ENCODE peak calls at places on chromosomes 2 and 18, in nine cellular contexts. One of them, this sample, is unnamed.

GRCh38 chr2:30332791-30333453 is 101.6 kb downstream of the LBH start:
- DNase-seq in endothelial cell: peak; percentile 13
- DNase-seq in Caco-2: no peak
- DNase-seq in NB4: no peak
- DNase-seq in HL-60: no peak
- DNase-seq in GM12865: peak; percentile 40
- DNase-seq in pancreas: no peak
- DNase-seq in heart left ventricle: no peak
- DNase-seq in esophagus squamous epithelium: no peak
- DNase-seq in this sample: peak; percentile 67

GRCh38 chr2:54456526-54457325 is 599 bp downstream of the SPTBN1 start:
- DNase-seq in heart left ventricle: peak; percentile 72
- DNase-seq in endothelial cell: no peak
- DNase-seq in NB4: peak; percentile 60
- DNase-seq in pancreas: no peak
- DNase-seq in HL-60: no peak
- DNase-seq in GM12865: no peak
- DNase-seq in Caco-2: peak; percentile 54
- DNase-seq in esophagus squamous epithelium: no peak
- DNase-seq in this sample: peak; percentile 61

GRCh38 chr2:136375017-136375901 is 257.3 kb upstream of the CXCR4 start:
- DNase-seq in esophagus squamous epithelium: no peak
- DNase-seq in heart left ventricle: no peak
- DNase-seq in Caco-2: no peak
- DNase-seq in GM12865: peak; percentile 64
- DNase-seq in endothelial cell: no peak
- DNase-seq in HL-60: no peak
- DNase-seq in NB4: no peak
- DNase-seq in pancreas: no peak
- DNase-seq in this sample: no peak

GRCh38 chr2:158460632-158461297 is 4.0 kb downstream of the PKP4 start:
- DNase-seq in endothelial cell: no peak
- DNase-seq in HL-60: no peak
- DNase-seq in Caco-2: no peak
- DNase-seq in GM12865: peak; percentile 20
- DNase-seq in NB4: peak; percentile 12
- DNase-seq in esophagus squamous epithelium: no peak
- DNase-seq in pancreas: no peak
- DNase-seq in heart left ventricle: no peak
- DNase-seq in this sample: no peak

GRCh38 chr2:39494784-39495251 is 57.7 kb upstream of the MAP4K3 start:
- DNase-seq in NB4: no peak
- DNase-seq in HL-60: no peak
- DNase-seq in esophagus squamous epithelium: no peak
- DNase-seq in heart left ventricle: no peak
- DNase-seq in pancreas: no peak
- DNase-seq in endothelial cell: no peak
- DNase-seq in Caco-2: no peak
- DNase-seq in GM12865: peak; percentile 77
- DNase-seq in this sample: peak; percentile 38

GRCh38 chr2:64945973-64946736 is 43.0 kb upstream of the SLC1A4 start:
- DNase-seq in pancreas: no peak
- DNase-seq in Caco-2: no peak
- DNase-seq in endothelial cell: peak; percentile 21
- DNase-seq in esophagus squamous epithelium: peak; percentile 10
- DNase-seq in GM12865: peak; percentile 94
- DNase-seq in HL-60: peak; percentile 97
- DNase-seq in NB4: peak; percentile 99
- DNase-seq in heart left ventricle: no peak
- DNase-seq in this sample: peak; percentile 70

GRCh38 chr2:55092439-55092838 is 42.2 kb upstream of the RTN4 start:
- DNase-seq in HL-60: no peak
- DNase-seq in esophagus squamous epithelium: no peak
- DNase-seq in endothelial cell: no peak
- DNase-seq in GM12865: no peak
- DNase-seq in Caco-2: no peak
- DNase-seq in heart left ventricle: no peak
- DNase-seq in NB4: no peak
- DNase-seq in pancreas: no peak
- DNase-seq in this sample: no peak

GRCh38 chr2:9498210-9498609 is 23.9 kb downstream of the IAH1 start:
- DNase-seq in pancreas: no peak
- DNase-seq in heart left ventricle: no peak
- DNase-seq in Caco-2: no peak
- DNase-seq in esophagus squamous epithelium: no peak
- DNase-seq in endothelial cell: no peak
- DNase-seq in HL-60: no peak
- DNase-seq in NB4: no peak
- DNase-seq in GM12865: no peak
- DNase-seq in this sample: no peak

GRCh38 chr2:226478121-226478809 is 321.4 kb downstream of the IRS1 start:
- DNase-seq in heart left ventricle: no peak
- DNase-seq in NB4: no peak
- DNase-seq in GM12865: no peak
- DNase-seq in Caco-2: peak; percentile 79
- DNase-seq in endothelial cell: no peak
- DNase-seq in esophagus squamous epithelium: no peak
- DNase-seq in pancreas: peak; percentile 19
- DNase-seq in HL-60: no peak
- DNase-seq in this sample: no peak

GRCh38 chr2:32504877-32505478 is 122.9 kb upstream of the TTC27 start:
- DNase-seq in endothelial cell: no peak
- DNase-seq in NB4: no peak
- DNase-seq in HL-60: no peak
- DNase-seq in pancreas: no peak
- DNase-seq in GM12865: no peak
- DNase-seq in Caco-2: no peak
- DNase-seq in heart left ventricle: no peak
- DNase-seq in esophagus squamous epithelium: no peak
- DNase-seq in this sample: no peak

GRCh38 chr2:106358081-106358480 is 110.1 kb downstream of the RGPD3 start:
- DNase-seq in NB4: no peak
- DNase-seq in GM12865: peak; percentile 81
- DNase-seq in pancreas: no peak
- DNase-seq in HL-60: no peak
- DNase-seq in esophagus squamous epithelium: no peak
- DNase-seq in endothelial cell: no peak
- DNase-seq in Caco-2: no peak
- DNase-seq in heart left ventricle: no peak
- DNase-seq in this sample: peak; percentile 31

GRCh38 chr2:206213514-206213845 is 53.8 kb downstream of the EEF1B2 start:
- DNase-seq in esophagus squamous epithelium: no peak
- DNase-seq in HL-60: no peak
- DNase-seq in pancreas: no peak
- DNase-seq in endothelial cell: no peak
- DNase-seq in Caco-2: no peak
- DNase-seq in NB4: no peak
- DNase-seq in GM12865: no peak
- DNase-seq in heart left ventricle: no peak
- DNase-seq in this sample: no peak

GRCh38 chr18:80191264-80191663 is 56.0 kb downstream of the PARD6G start:
- DNase-seq in NB4: no peak
- DNase-seq in esophagus squamous epithelium: no peak
- DNase-seq in heart left ventricle: no peak
- DNase-seq in HL-60: no peak
- DNase-seq in Caco-2: no peak
- DNase-seq in endothelial cell: no peak
- DNase-seq in pancreas: no peak
- DNase-seq in GM12865: no peak
- DNase-seq in this sample: no peak

GRCh38 chr18:48949051-48949605 is 1.6 kb downstream of the SMAD7 start:
- DNase-seq in endothelial cell: no peak
- DNase-seq in heart left ventricle: peak; percentile 76
- DNase-seq in NB4: peak; percentile 60
- DNase-seq in GM12865: peak; percentile 60
- DNase-seq in HL-60: peak; percentile 62
- DNase-seq in esophagus squamous epithelium: no peak
- DNase-seq in Caco-2: no peak
- DNase-seq in pancreas: peak; percentile 66
- DNase-seq in this sample: peak; percentile 78

GRCh38 chr2:170820647-170821630 is 4.3 kb downstream of the GAD1 start:
- DNase-seq in Caco-2: no peak
- DNase-seq in esophagus squamous epithelium: no peak
- DNase-seq in pancreas: no peak
- DNase-seq in GM12865: peak; percentile 73
- DNase-seq in endothelial cell: no peak
- DNase-seq in heart left ventricle: no peak
- DNase-seq in NB4: no peak
- DNase-seq in HL-60: no peak
- DNase-seq in this sample: peak; percentile 77

GRCh38 chr2:121004271-121004812 is 268.7 kb downstream of the GLI2 start:
- DNase-seq in esophagus squamous epithelium: no peak
- DNase-seq in NB4: no peak
- DNase-seq in heart left ventricle: no peak
- DNase-seq in GM12865: no peak
- DNase-seq in Caco-2: no peak
- DNase-seq in HL-60: no peak
- DNase-seq in endothelial cell: no peak
- DNase-seq in pancreas: no peak
- DNase-seq in this sample: no peak

GRCh38 chr2:86216577-86217555 is 17.6 kb downstream of the MRPL35 start:
- DNase-seq in esophagus squamous epithelium: no peak
- DNase-seq in pancreas: no peak
- DNase-seq in NB4: peak; percentile 63
- DNase-seq in endothelial cell: no peak
- DNase-seq in GM12865: no peak
- DNase-seq in Caco-2: no peak
- DNase-seq in HL-60: no peak
- DNase-seq in heart left ventricle: no peak
- DNase-seq in this sample: no peak

GRCh38 chr2:228688007-228688645 is 506.6 kb upstream of the SPHKAP start:
- DNase-seq in NB4: no peak
- DNase-seq in GM12865: no peak
- DNase-seq in pancreas: no peak
- DNase-seq in Caco-2: no peak
- DNase-seq in HL-60: no peak
- DNase-seq in heart left ventricle: no peak
- DNase-seq in endothelial cell: no peak
- DNase-seq in esophagus squamous epithelium: no peak
- DNase-seq in this sample: no peak

GRCh38 chr2:18373664-18374063 is 186.8 kb downstream of the RDH14 start:
- DNase-seq in HL-60: no peak
- DNase-seq in esophagus squamous epithelium: no peak
- DNase-seq in Caco-2: no peak
- DNase-seq in GM12865: no peak
- DNase-seq in NB4: no peak
- DNase-seq in endothelial cell: no peak
- DNase-seq in pancreas: no peak
- DNase-seq in heart left ventricle: no peak
- DNase-seq in this sample: no peak

GRCh38 chr2:145186303-145186702 is 666.4 kb upstream of the ZEB2 start:
- DNase-seq in HL-60: no peak
- DNase-seq in Caco-2: no peak
- DNase-seq in GM12865: peak; percentile 6
- DNase-seq in esophagus squamous epithelium: no peak
- DNase-seq in endothelial cell: no peak
- DNase-seq in NB4: peak; percentile 52
- DNase-seq in heart left ventricle: no peak
- DNase-seq in pancreas: no peak
- DNase-seq in this sample: no peak
- TF ChIP-seq CTCF in HL-60: no peak
- TF ChIP-seq CTCF in Caco-2: no peak
- TF ChIP-seq CTCF in GM12865: no peak
- TF ChIP-seq CTCF in esophagus squamous epithelium: no peak
- TF ChIP-seq CTCF in endothelial cell: no peak
- TF ChIP-seq CTCF in NB4: peak; percentile 21
- TF ChIP-seq CTCF in heart left ventricle: no peak
- TF ChIP-seq CTCF in pancreas: no peak
- TF ChIP-seq CTCF in this sample: peak; percentile 25

GRCh38 chr18:57077786-57078552 is 68.9 kb upstream of the BOD1L2 start:
- DNase-seq in GM12865: peak; percentile 93
- DNase-seq in heart left ventricle: no peak
- DNase-seq in esophagus squamous epithelium: no peak
- DNase-seq in HL-60: peak; percentile 84
- DNase-seq in Caco-2: no peak
- DNase-seq in NB4: peak; percentile 94
- DNase-seq in pancreas: no peak
- DNase-seq in endothelial cell: no peak
- DNase-seq in this sample: peak; percentile 80
- TF ChIP-seq CTCF in GM12865: no peak
- TF ChIP-seq CTCF in heart left ventricle: no peak
- TF ChIP-seq CTCF in esophagus squamous epithelium: no peak
- TF ChIP-seq CTCF in HL-60: no peak
- TF ChIP-seq CTCF in Caco-2: no peak
- TF ChIP-seq CTCF in NB4: no peak
- TF ChIP-seq CTCF in pancreas: no peak
- TF ChIP-seq CTCF in endothelial cell: no peak
- TF ChIP-seq CTCF in this sample: peak; percentile 12

DNA sequence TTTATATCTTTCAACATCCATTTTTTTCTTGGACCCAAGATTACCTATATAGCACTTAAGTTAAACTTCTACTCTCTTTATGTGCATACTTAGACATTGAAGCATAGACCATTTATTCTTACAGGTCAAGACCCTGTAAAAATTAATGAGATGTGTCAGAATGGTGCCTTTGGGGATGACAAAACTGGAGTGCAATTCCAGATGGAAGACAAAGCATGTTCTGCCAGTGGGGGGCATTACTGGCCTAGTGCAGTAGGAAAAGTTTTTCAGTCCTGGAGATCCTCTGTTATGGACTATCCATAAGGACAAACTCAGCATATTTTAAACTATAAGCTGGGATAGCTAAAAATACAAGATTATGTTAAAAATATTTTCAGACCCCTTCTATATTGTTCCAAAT is 57.8 kb upstream of the MMADHC start:
- DNase-seq in endothelial cell: no peak
- DNase-seq in GM12865: no peak
- DNase-seq in Caco-2: no peak
- DNase-seq in esophagus squamous epithelium: no peak
- DNase-seq in pancreas: no peak
- DNase-seq in heart left ventricle: no peak
- DNase-seq in HL-60: no peak
- DNase-seq in NB4: no peak
- DNase-seq in this sample: no peak
- TF ChIP-seq CTCF in endothelial cell: no peak
- TF ChIP-seq CTCF in GM12865: no peak
- TF ChIP-seq CTCF in Caco-2: no peak
- TF ChIP-seq CTCF in esophagus squamous epithelium: no peak
- TF ChIP-seq CTCF in pancreas: no peak
- TF ChIP-seq CTCF in heart left ventricle: no peak
- TF ChIP-seq CTCF in HL-60: no peak
- TF ChIP-seq CTCF in NB4: no peak
- TF ChIP-seq CTCF in this sample: no peak

DNA sequence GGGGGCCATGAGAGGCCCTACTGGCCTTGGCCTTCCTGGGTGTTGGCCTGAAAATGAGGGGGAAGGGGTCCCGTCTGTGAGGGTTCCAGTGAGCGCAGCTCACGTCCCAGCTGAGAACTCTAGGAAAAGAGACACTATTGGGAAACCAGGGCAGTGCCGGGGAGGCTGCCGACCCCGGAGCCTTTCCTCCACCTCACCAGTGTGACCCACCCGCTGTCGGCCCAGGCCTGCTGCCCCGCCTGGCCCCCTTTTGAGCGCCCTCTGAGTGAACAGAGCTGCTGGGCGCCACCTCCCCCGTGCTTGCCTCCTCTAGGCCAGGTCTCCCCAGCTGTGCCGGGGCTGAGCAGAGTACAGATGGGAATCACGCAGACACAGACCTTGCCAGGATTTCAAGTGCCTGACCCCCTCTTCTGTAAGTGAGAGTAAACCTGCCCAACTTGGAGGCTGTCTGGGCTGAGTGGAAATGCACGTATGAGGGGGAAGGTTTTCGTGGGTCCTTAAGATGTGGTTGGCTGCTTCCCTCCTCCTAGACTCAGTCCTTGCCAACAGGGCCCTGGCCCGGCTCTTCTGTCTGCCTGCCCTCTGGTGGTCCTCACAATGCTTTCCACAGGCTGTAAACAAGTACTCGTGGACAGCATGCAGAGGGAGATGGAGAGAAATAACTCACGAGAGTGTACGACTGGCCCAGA is 17.3 kb upstream of the ARHGEF4 start:
- DNase-seq in endothelial cell: no peak
- DNase-seq in GM12865: no peak
- DNase-seq in esophagus squamous epithelium: no peak
- DNase-seq in HL-60: no peak
- DNase-seq in NB4: no peak
- DNase-seq in Caco-2: no peak
- DNase-seq in pancreas: no peak
- DNase-seq in heart left ventricle: no peak
- DNase-seq in this sample: no peak
- TF ChIP-seq CTCF in endothelial cell: no peak
- TF ChIP-seq CTCF in GM12865: no peak
- TF ChIP-seq CTCF in esophagus squamous epithelium: no peak
- TF ChIP-seq CTCF in HL-60: no peak
- TF ChIP-seq CTCF in NB4: no peak
- TF ChIP-seq CTCF in Caco-2: no peak
- TF ChIP-seq CTCF in pancreas: no peak
- TF ChIP-seq CTCF in heart left ventricle: no peak
- TF ChIP-seq CTCF in this sample: no peak